ENCODE peak calls at places on chromosomes 2 and 18, in nine cellular contexts. L, P, R, H, J, K, N, B and F are unnamed samples.

GRCh38 chr2:68303033-68303901 is 16.5 kb downstream of the CNRIP1 start:
- DNase-seq in L (no peak), P (no peak), R (no peak), H (no peak), J (no peak), K (no peak), N (no peak), B (no peak), F (no peak)

GRCh38 chr2:56582570-56582969 is 398.8 kb downstream of the CCDC85A start:
- DNase-seq in L (no peak), P (no peak), R (no peak), H (no peak), J (no peak), K (no peak), N (no peak), B (no peak), F (no peak)

GRCh38 chr18:13547347-13547746 is 179.0 kb downstream of the FAM210A start:
- DNase-seq in L (no peak), P (no peak), R (no peak), H (no peak), J (no peak), K (no peak), N (peak; percentile 5), B (no peak), F (no peak)

GRCh38 chr2:3652896-3653625 is 4.9 kb upstream of the ALLC start:
- DNase-seq in L (no peak), P (no peak), R (no peak), H (no peak), J (no peak), K (no peak), N (no peak), B (no peak), F (no peak)

GRCh38 chr2:20443276-20443920 is 3.5 kb upstream of the RHOB start:
- DNase-seq in L (peak; percentile 60), P (no peak), R (peak; percentile 82), H (peak; percentile 54), J (no peak), K (no peak), N (no peak), B (peak; percentile 43), F (no peak)

GRCh38 chr2:127453392-127454171 is 35.4 kb downstream of the PROC start:
- DNase-seq in L (peak; percentile 15), P (no peak), R (peak; percentile 2), H (no peak), J (no peak), K (no peak), N (no peak), B (no peak), F (peak; percentile 14)

GRCh38 chr2:221602938-221603337 is 30.8 kb upstream of the EPHA4 start:
- DNase-seq in L (no peak), P (no peak), R (peak; percentile 17), H (no peak), J (peak; percentile 4), K (no peak), N (no peak), B (no peak), F (no peak)

GRCh38 chr2:118469103-118469502 is 378.3 kb downstream of the EN1 start:
- DNase-seq in L (no peak), P (no peak), R (no peak), H (no peak), J (no peak), K (no peak), N (no peak), B (no peak), F (no peak)

GRCh38 chr18:2986150-2986865 is 26.6 kb downstream of the LPIN2 start:
- DNase-seq in L (no peak), P (no peak), R (no peak), H (no peak), J (no peak), K (no peak), N (no peak), B (no peak), F (no peak)

GRCh38 chr2:227608469-227609338 is 5.9 kb downstream of the SCYGR3 start:
- DNase-seq in L (peak; percentile 46), P (no peak), R (peak; percentile 73), H (no peak), J (no peak), K (no peak), N (no peak), B (no peak), F (no peak)

GRCh38 chr2:30655660-30656059 is 151.6 kb downstream of the CAPN13 start:
- DNase-seq in L (no peak), P (no peak), R (no peak), H (no peak), J (no peak), K (no peak), N (no peak), B (no peak), F (no peak)

GRCh38 chr2:85684806-85685205 is 9.4 kb upstream of the GNLY start:
- DNase-seq in L (no peak), P (no peak), R (no peak), H (no peak), J (no peak), K (no peak), N (no peak), B (no peak), F (no peak)

GRCh38 chr2:12169721-12170120 is 423.3 kb downstream of the LPIN1 start:
- DNase-seq in L (no peak), P (no peak), R (peak; percentile 42), H (no peak), J (peak; percentile 40), K (peak; percentile 90), N (no peak), B (no peak), F (no peak)

GRCh38 chr2:172329404-172330059 is 97.9 kb upstream of the ITGA6 start:
- DNase-seq in L (no peak), P (no peak), R (no peak), H (peak; percentile 54), J (no peak), K (no peak), N (no peak), B (no peak), F (no peak)

GRCh38 chr2:176817061-176817565 is 395.5 kb upstream of the HNRNPA3 start:
- DNase-seq in L (peak; percentile 7), P (peak; percentile 7), R (no peak), H (no peak), J (no peak), K (no peak), N (no peak), B (peak; percentile 20), F (no peak)

GRCh38 chr18:48730010-48730409 is 191.2 kb downstream of the CTIF start:
- DNase-seq in L (no peak), P (no peak), R (no peak), H (peak; percentile 22), J (no peak), K (no peak), N (no peak), B (no peak), F (no peak)

GRCh38 chr2:127083819-127084503 is 23.0 kb downstream of the BIN1 start:
- DNase-seq in L (no peak), P (no peak), R (peak; percentile 81), H (peak; percentile 90), J (no peak), K (peak; percentile 90), N (no peak), B (no peak), F (no peak)

GRCh38 chr18:58098706-58099105 is 54.7 kb downstream of the NEDD4L start:
- DNase-seq in L (no peak), P (no peak), R (no peak), H (no peak), J (no peak), K (no peak), N (no peak), B (no peak), F (no peak)

GRCh38 chr2:10449838-10450691 is 1.9 kb upstream of the ODC1 start:
- DNase-seq in L (no peak), P (no peak), R (no peak), H (peak; percentile 38), J (no peak), K (no peak), N (no peak), B (no peak), F (no peak)

GRCh38 chr2:36568533-36569246 is 29.3 kb downstream of the FEZ2 start:
- DNase-seq in L (no peak), P (no peak), R (peak; percentile 26), H (no peak), J (no peak), K (no peak), N (no peak), B (no peak), F (no peak)

GRCh38 chr2:239952665-239953417 is 72.3 kb downstream of the NDUFA10 start:
- DNase-seq in L (no peak), P (no peak), R (no peak), H (no peak), J (no peak), K (no peak), N (no peak), B (no peak), F (no peak)

GRCh38 chr2:123916512-123916911 is 108.6 kb upstream of the CNTNAP5 start:
- DNase-seq in L (no peak), P (no peak), R (peak; percentile 1), H (no peak), J (no peak), K (no peak), N (no peak), B (peak; percentile 41), F (no peak)

GRCh38 chr2:208256192-208256782 is 1.4 kb upstream of the IDH1 start:
- DNase-seq in L (peak; percentile 41), P (no peak), R (peak; percentile 13), H (no peak), J (no peak), K (no peak), N (no peak), B (no peak), F (no peak)

GRCh38 chr18:48857023-48857694 is 93.6 kb downstream of the SMAD7 start:
- DNase-seq in L (no peak), P (no peak), R (no peak), H (no peak), J (no peak), K (no peak), N (no peak), B (no peak), F (no peak)

GRCh38 chr2:106104332-106105062 is 89.6 kb downstream of the UXS1 start:
- DNase-seq in L (peak; percentile 79), P (no peak), R (peak; percentile 68), H (peak; percentile 57), J (peak; percentile 72), K (peak; percentile 36), N (peak; percentile 65), B (peak; percentile 55), F (peak; percentile 65)

GRCh38 chr2:236608308-236608564 is 38.6 kb downstream of the ACKR3 start:
- DNase-seq in L (no peak), P (no peak), R (no peak), H (no peak), J (no peak), K (no peak), N (no peak), B (no peak), F (no peak)